ENCODE peak calls at places on chromosomes 12 and 14, in eight cellular contexts. Q is lower lobe of right lung; V is right atrium auricular region; Y is GM23248; N is tibial artery; C is GM12878; W is ascending aorta; F is naive thymus-derived CD4-positive, alpha-beta T cell. B is an unnamed sample.

GRCh38 chr12:86230516-86231146 is 25.6 kb downstream of the MGAT4C start:
- DNase-seq in F (no peak), N (no peak), C (no peak), Q (no peak), W (no peak), Y (no peak), V (no peak), B (no peak)

GRCh38 chr14:42633504-42634095 is 1026.9 kb downstream of the LRFN5 start:
- DNase-seq in V (no peak), W (no peak), C (no peak), Y (no peak), Q (no peak), N (no peak), F (no peak), B (no peak)

GRCh38 chr14:101604935-101605767 is 43.9 kb downstream of the DIO3 start:
- DNase-seq in N (peak; percentile 59), V (peak; percentile 46), W (no peak), Q (no peak), Y (no peak), C (no peak), F (no peak), B (no peak)

GRCh38 chr14:74522740-74523139 is 29.2 kb downstream of the ISCA2 start:
- DNase-seq in W (no peak), Y (no peak), C (no peak), V (no peak), Q (peak; percentile 21), F (no peak), N (no peak), B (no peak)

GRCh38 chr12:1099158-1099557 is 108.1 kb downstream of the ERC1 start:
- DNase-seq in W (no peak), N (no peak), C (peak; percentile 53), V (no peak), Y (no peak), Q (no peak), F (no peak), B (no peak)

GRCh38 chr14:88879016-88879415 is 54.6 kb downstream of the TTC8 start:
- DNase-seq in C (no peak), W (no peak), V (no peak), N (no peak), F (no peak), Y (peak; percentile 94), Q (no peak), B (no peak)

GRCh38 chr14:38971258-38971921 is 131.6 kb downstream of the SEC23A start:
- DNase-seq in Y (no peak), W (no peak), F (no peak), Q (no peak), C (no peak), N (no peak), V (no peak), B (no peak)

GRCh38 chr12:90126125-90126524 is 417.5 kb upstream of the ATP2B1 start:
- DNase-seq in Y (no peak), W (no peak), C (no peak), F (no peak), Q (no peak), N (no peak), V (no peak), B (no peak)

GRCh38 chr12:123396954-123397353 is 13.0 kb downstream of the KMT5A start:
- DNase-seq in N (no peak), Q (no peak), V (no peak), W (no peak), C (no peak), F (no peak), Y (peak; percentile 21), B (no peak)

GRCh38 chr12:59895161-59895785 is 299.4 kb downstream of the SLC16A7 start:
- DNase-seq in Y (no peak), W (no peak), N (no peak), Q (no peak), F (no peak), C (no peak), V (no peak), B (no peak)

GRCh38 chr12:110312581-110313360 is 31.7 kb downstream of the ATP2A2 start:
- DNase-seq in V (no peak), C (no peak), Y (peak; percentile 84), F (no peak), Q (no peak), N (no peak), W (no peak), B (no peak)

GRCh38 chr12:132158677-132159554 is 14.7 kb downstream of the NOC4L start:
- DNase-seq in V (no peak), Y (no peak), N (no peak), Q (no peak), C (no peak), F (no peak), W (no peak), B (no peak)

GRCh38 chr12:22529281-22530060 is 14.9 kb downstream of the C2CD5 start:
- DNase-seq in Q (no peak), V (no peak), W (no peak), Y (peak; percentile 59), F (peak; percentile 57), C (no peak), N (no peak), B (no peak)

GRCh38 chr12:88052686-88053085 is 23.5 kb upstream of the C12orf50 start:
- DNase-seq in W (no peak), Y (peak; percentile 60), C (no peak), N (no peak), Q (no peak), F (no peak), V (no peak), B (peak; percentile 71)

GRCh38 chr12:29241821-29242591 is 92.9 kb downstream of the FAR2 start:
- DNase-seq in Y (peak; percentile 93), W (no peak), N (no peak), V (peak; percentile 72), F (no peak), C (peak; percentile 72), Q (no peak), B (peak; percentile 32)

GRCh38 chr12:54221402-54221984 is 32.7 kb upstream of the SMUG1 start:
- DNase-seq in F (no peak), Q (no peak), Y (no peak), N (no peak), V (no peak), W (no peak), C (no peak), B (no peak)

GRCh38 chr14:74275265-74275841 is 27.4 kb downstream of the ABCD4 start:
- DNase-seq in W (no peak), Q (no peak), C (no peak), F (no peak), V (no peak), Y (peak; percentile 97), N (no peak), B (peak; percentile 38)

GRCh38 chr12:105860556-105861207 is 278.1 kb downstream of the NUAK1 start:
- DNase-seq in V (no peak), N (no peak), Q (no peak), Y (no peak), F (no peak), C (no peak), W (no peak), B (no peak)

GRCh38 chr14:21686468-21686867 is 12.8 kb upstream of the OR4E1 start:
- DNase-seq in F (no peak), C (no peak), Q (no peak), N (no peak), V (no peak), Y (no peak), W (no peak), B (no peak)

GRCh38 chr12:2401040-2401439 is 348.3 kb downstream of the CACNA1C start:
- DNase-seq in F (no peak), V (no peak), C (no peak), Y (no peak), N (peak; percentile 38), Q (no peak), W (no peak), B (no peak)

GRCh38 chr14:103216399-103216798 is 93.1 kb downstream of the TNFAIP2 start:
- DNase-seq in V (no peak), Y (no peak), Q (no peak), C (no peak), W (no peak), F (no peak), N (no peak), B (no peak)
- H3K27me3 ChIP-seq in V (no peaks in the 10 kb centered on the region), Y (no peaks in the 10 kb centered on the region), Q (peaks cover 18% of the 10 kb centered on the region), C (no peaks in the 10 kb centered on the region), W (peaks cover 13% of the 10 kb centered on the region), F (no peaks in the 10 kb centered on the region), N (no peaks in the 10 kb centered on the region), B (peaks cover 2% of the 10 kb centered on the region)

GRCh38 chr12:120438495-120439198 is 734 bp downstream of the COX6A1 start:
- DNase-seq in V (no peak), F (no peak), C (no peak), Y (peak; percentile 15), Q (no peak), W (no peak), N (no peak), B (no peak)

GRCh38 chr12:120432772-120433525 is 5.0 kb upstream of the COX6A1 start:
- DNase-seq in V (no peak), Y (no peak), Q (no peak), F (no peak), N (no peak), C (no peak), W (no peak), B (no peak)

GRCh38 chr12:120439646-120440247 is 1.8 kb downstream of the COX6A1 start:
- DNase-seq in N (no peak), Q (no peak), W (no peak), V (no peak), F (peak; percentile 69), C (peak; percentile 23), Y (peak; percentile 76), B (peak; percentile 85)

DNA sequence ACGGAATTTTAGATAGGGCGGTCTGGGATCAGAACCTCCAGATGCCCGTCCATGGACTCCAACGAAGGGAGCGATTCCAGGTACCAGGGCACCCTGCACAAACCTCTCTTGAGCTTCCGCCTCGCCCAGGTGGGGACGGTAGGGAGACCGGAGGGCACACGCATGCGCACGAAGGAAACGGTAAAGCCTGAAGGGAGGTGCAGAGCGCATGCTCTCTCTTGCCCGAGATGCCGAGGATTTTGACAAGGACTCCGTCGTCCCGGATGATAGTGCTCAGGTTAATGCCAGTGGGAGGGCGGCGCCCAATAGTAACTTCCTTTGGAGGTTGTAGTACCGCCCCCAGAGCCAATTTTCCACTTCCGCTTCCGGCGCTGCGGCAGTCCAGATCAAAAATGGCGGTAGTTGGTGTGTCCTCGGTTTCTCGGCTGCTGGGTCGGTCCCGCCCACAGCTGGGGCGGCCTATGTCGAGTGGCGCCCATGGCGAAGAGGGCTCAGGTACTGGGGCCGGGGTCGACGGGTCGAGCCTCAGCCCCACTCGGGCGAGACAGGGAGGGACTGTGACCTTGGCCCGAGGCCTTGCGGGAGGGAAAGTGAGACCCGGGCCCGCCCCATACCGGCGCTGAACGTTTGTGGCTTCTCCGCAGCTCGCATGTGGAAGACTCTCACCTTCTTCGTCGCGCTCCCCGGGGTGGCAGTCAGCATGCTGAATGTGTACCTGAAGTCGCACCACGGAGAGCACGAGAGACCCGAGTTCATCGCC is at the start of gene COX6A1:
- DNase-seq in C (peak; percentile 99), Y (peak; percentile 99), N (peak; percentile 94), Q (peak; percentile 98), F (peak; percentile 98), W (peak; percentile 96), V (peak; percentile 96), B (peak; percentile 98)
- H3K4me3 ChIP-seq in C (peak within 1 kb of the TSS; percentile 89), Y (peak within 1 kb of the TSS; percentile 78), N (peak within 1 kb of the TSS; percentile 91), Q (peak within 1 kb of the TSS; percentile 96), F (peak within 1 kb of the TSS; percentile 63), W (peak within 1 kb of the TSS; percentile 68), V (peak within 1 kb of the TSS; percentile 73), B (peak within 1 kb of the TSS; percentile 84)

GRCh38 chr14:64730061-64730440 is 25.8 kb downstream of the PLEKHG3 start:
- DNase-seq in F (no peak), W (no peak), Q (no peak), C (no peak), N (peak; percentile 34), Y (no peak), V (no peak), B (no peak)
- H3K36me3 ChIP-seq in F (no peaks in the 10 kb centered on the region), W (peaks cover 52% of the 10 kb centered on the region), Q (peaks cover 66% of the 10 kb centered on the region), C (no peaks in the 10 kb centered on the region), N (peaks cover 54% of the 10 kb centered on the region), Y (no peaks in the 10 kb centered on the region), V (peaks cover 60% of the 10 kb centered on the region), B (peaks cover 47% of the 10 kb centered on the region)

GRCh38 chr12:52798003-52798670 is 2.2 kb upstream of the KRT3 start:
- DNase-seq in W (no peak), C (no peak), Q (no peak), N (no peak), V (no peak), Y (peak; percentile 89), F (no peak), B (no peak)
- H3K27me3 ChIP-seq in W (no peaks in the 10 kb centered on the region), C (peaks cover 2% of the 10 kb centered on the region), Q (peaks cover 16% of the 10 kb centered on the region), N (no peaks in the 10 kb centered on the region), V (no peaks in the 10 kb centered on the region), Y (peaks cover under 1% of the 10 kb centered on the region), F (no peaks in the 10 kb centered on the region), B (no peaks in the 10 kb centered on the region)